ENCODE peak calls at places on chromosomes 13 and 19, in eight cellular contexts. One of them, this sample, is unnamed.

GRCh38 chr13:31790992-31791391 is 51.7 kb downstream of the RXFP2 start:
- DNase-seq in PC-9: no peak
- DNase-seq in body of pancreas: no peak
- DNase-seq in uterus: no peak
- DNase-seq in Calu3: no peak
- DNase-seq in heart right ventricle: no peak
- DNase-seq in AG04450: no peak
- DNase-seq in suprapubic skin: no peak
- DNase-seq in this sample: no peak

GRCh38 chr19:50003810-50004419 is 21.3 kb downstream of the VRK3 start:
- DNase-seq in PC-9: peak; percentile 93
- DNase-seq in body of pancreas: peak; percentile 50
- DNase-seq in uterus: peak; percentile 77
- DNase-seq in Calu3: peak; percentile 72
- DNase-seq in heart right ventricle: peak; percentile 16
- DNase-seq in AG04450: peak; percentile 71
- DNase-seq in suprapubic skin: no peak
- DNase-seq in this sample: peak; percentile 59

GRCh38 chr19:16191216-16191908 is 6.2 kb downstream of the FAM32A start:
- DNase-seq in PC-9: peak; percentile 34
- DNase-seq in body of pancreas: no peak
- DNase-seq in uterus: no peak
- DNase-seq in Calu3: no peak
- DNase-seq in heart right ventricle: no peak
- DNase-seq in AG04450: no peak
- DNase-seq in suprapubic skin: no peak
- DNase-seq in this sample: no peak

GRCh38 chr19:34838753-34839431 is 65.9 kb upstream of the ZNF599 start:
- DNase-seq in PC-9: no peak
- DNase-seq in body of pancreas: peak; percentile 26
- DNase-seq in uterus: no peak
- DNase-seq in Calu3: no peak
- DNase-seq in heart right ventricle: no peak
- DNase-seq in AG04450: no peak
- DNase-seq in suprapubic skin: no peak
- DNase-seq in this sample: no peak

GRCh38 chr13:30224732-30225131 is 82.6 kb downstream of the KATNAL1 start:
- DNase-seq in PC-9: no peak
- DNase-seq in body of pancreas: no peak
- DNase-seq in uterus: no peak
- DNase-seq in Calu3: no peak
- DNase-seq in heart right ventricle: no peak
- DNase-seq in AG04450: no peak
- DNase-seq in suprapubic skin: no peak
- DNase-seq in this sample: no peak

GRCh38 chr19:5977222-5977784 is 637 bp downstream of the RANBP3 start:
- DNase-seq in PC-9: no peak
- DNase-seq in body of pancreas: no peak
- DNase-seq in uterus: no peak
- DNase-seq in Calu3: no peak
- DNase-seq in heart right ventricle: no peak
- DNase-seq in AG04450: no peak
- DNase-seq in suprapubic skin: no peak
- DNase-seq in this sample: no peak

GRCh38 chr19:51354742-51355148 is 11.4 kb downstream of the ETFB start:
- DNase-seq in PC-9: no peak
- DNase-seq in body of pancreas: no peak
- DNase-seq in uterus: no peak
- DNase-seq in Calu3: no peak
- DNase-seq in heart right ventricle: no peak
- DNase-seq in AG04450: no peak
- DNase-seq in suprapubic skin: no peak
- DNase-seq in this sample: no peak

GRCh38 chr13:25980255-25980654 is 71.6 kb downstream of the SHISA2 start:
- DNase-seq in PC-9: no peak
- DNase-seq in body of pancreas: peak; percentile 13
- DNase-seq in uterus: no peak
- DNase-seq in Calu3: peak; percentile 50
- DNase-seq in heart right ventricle: no peak
- DNase-seq in AG04450: no peak
- DNase-seq in suprapubic skin: no peak
- DNase-seq in this sample: no peak

GRCh38 chr19:51026554-51026831 is at the start of gene KLK11:
- DNase-seq in PC-9: peak; percentile 34
- DNase-seq in body of pancreas: peak; percentile 67
- DNase-seq in uterus: no peak
- DNase-seq in Calu3: peak; percentile 80
- DNase-seq in heart right ventricle: no peak
- DNase-seq in AG04450: no peak
- DNase-seq in suprapubic skin: peak; percentile 64
- DNase-seq in this sample: no peak

GRCh38 chr13:53189162-53189561 is 160.5 kb downstream of the OLFM4 start:
- DNase-seq in PC-9: no peak
- DNase-seq in body of pancreas: no peak
- DNase-seq in uterus: no peak
- DNase-seq in Calu3: no peak
- DNase-seq in heart right ventricle: no peak
- DNase-seq in AG04450: no peak
- DNase-seq in suprapubic skin: no peak
- DNase-seq in this sample: no peak

GRCh38 chr13:63737418-63737817 is 2321.8 kb upstream of the PCDH20 start:
- DNase-seq in PC-9: no peak
- DNase-seq in body of pancreas: no peak
- DNase-seq in uterus: no peak
- DNase-seq in Calu3: no peak
- DNase-seq in heart right ventricle: no peak
- DNase-seq in AG04450: no peak
- DNase-seq in suprapubic skin: no peak
- DNase-seq in this sample: no peak

GRCh38 chr13:108377646-108378206 is 108.2 kb downstream of the TNFSF13B start:
- DNase-seq in PC-9: no peak
- DNase-seq in body of pancreas: no peak
- DNase-seq in uterus: no peak
- DNase-seq in Calu3: no peak
- DNase-seq in heart right ventricle: no peak
- DNase-seq in AG04450: no peak
- DNase-seq in suprapubic skin: no peak
- DNase-seq in this sample: no peak

GRCh38 chr19:30421571-30421970 is 49.4 kb downstream of the ZNF536 start:
- DNase-seq in PC-9: no peak
- DNase-seq in body of pancreas: no peak
- DNase-seq in uterus: no peak
- DNase-seq in Calu3: no peak
- DNase-seq in heart right ventricle: no peak
- DNase-seq in AG04450: no peak
- DNase-seq in suprapubic skin: no peak
- DNase-seq in this sample: no peak

GRCh38 chr13:42574011-42574410 is at the start of gene TNFSF11:
- DNase-seq in PC-9: no peak
- DNase-seq in body of pancreas: no peak
- DNase-seq in uterus: no peak
- DNase-seq in Calu3: no peak
- DNase-seq in heart right ventricle: no peak
- DNase-seq in AG04450: no peak
- DNase-seq in suprapubic skin: no peak
- DNase-seq in this sample: peak; percentile 72

GRCh38 chr13:92769064-92769463 is 457.5 kb upstream of the GPC6 start:
- DNase-seq in PC-9: no peak
- DNase-seq in body of pancreas: no peak
- DNase-seq in uterus: no peak
- DNase-seq in Calu3: no peak
- DNase-seq in heart right ventricle: no peak
- DNase-seq in AG04450: no peak
- DNase-seq in suprapubic skin: no peak
- DNase-seq in this sample: no peak

GRCh38 chr19:41785653-41786052 is 10.7 kb upstream of the CEACAM3 start:
- DNase-seq in PC-9: peak; percentile 79
- DNase-seq in body of pancreas: peak; percentile 79
- DNase-seq in uterus: no peak
- DNase-seq in Calu3: peak; percentile 84
- DNase-seq in heart right ventricle: peak; percentile 29
- DNase-seq in AG04450: peak; percentile 29
- DNase-seq in suprapubic skin: no peak
- DNase-seq in this sample: peak; percentile 80

GRCh38 chr19:4425531-4425930 is 23.1 kb downstream of the CHAF1A start:
- DNase-seq in PC-9: no peak
- DNase-seq in body of pancreas: no peak
- DNase-seq in uterus: no peak
- DNase-seq in Calu3: no peak
- DNase-seq in heart right ventricle: no peak
- DNase-seq in AG04450: peak; percentile 74
- DNase-seq in suprapubic skin: no peak
- DNase-seq in this sample: no peak

GRCh38 chr19:21158523-21159135 is 16.8 kb downstream of the ZNF431 start:
- DNase-seq in PC-9: no peak
- DNase-seq in body of pancreas: no peak
- DNase-seq in uterus: no peak
- DNase-seq in Calu3: no peak
- DNase-seq in heart right ventricle: no peak
- DNase-seq in AG04450: peak; percentile 4
- DNase-seq in suprapubic skin: no peak
- DNase-seq in this sample: no peak

GRCh38 chr19:4980087-4980486 is 11.2 kb downstream of the KDM4B start:
- DNase-seq in PC-9: no peak
- DNase-seq in body of pancreas: no peak
- DNase-seq in uterus: no peak
- DNase-seq in Calu3: no peak
- DNase-seq in heart right ventricle: no peak
- DNase-seq in AG04450: no peak
- DNase-seq in suprapubic skin: no peak
- DNase-seq in this sample: no peak

DNA sequence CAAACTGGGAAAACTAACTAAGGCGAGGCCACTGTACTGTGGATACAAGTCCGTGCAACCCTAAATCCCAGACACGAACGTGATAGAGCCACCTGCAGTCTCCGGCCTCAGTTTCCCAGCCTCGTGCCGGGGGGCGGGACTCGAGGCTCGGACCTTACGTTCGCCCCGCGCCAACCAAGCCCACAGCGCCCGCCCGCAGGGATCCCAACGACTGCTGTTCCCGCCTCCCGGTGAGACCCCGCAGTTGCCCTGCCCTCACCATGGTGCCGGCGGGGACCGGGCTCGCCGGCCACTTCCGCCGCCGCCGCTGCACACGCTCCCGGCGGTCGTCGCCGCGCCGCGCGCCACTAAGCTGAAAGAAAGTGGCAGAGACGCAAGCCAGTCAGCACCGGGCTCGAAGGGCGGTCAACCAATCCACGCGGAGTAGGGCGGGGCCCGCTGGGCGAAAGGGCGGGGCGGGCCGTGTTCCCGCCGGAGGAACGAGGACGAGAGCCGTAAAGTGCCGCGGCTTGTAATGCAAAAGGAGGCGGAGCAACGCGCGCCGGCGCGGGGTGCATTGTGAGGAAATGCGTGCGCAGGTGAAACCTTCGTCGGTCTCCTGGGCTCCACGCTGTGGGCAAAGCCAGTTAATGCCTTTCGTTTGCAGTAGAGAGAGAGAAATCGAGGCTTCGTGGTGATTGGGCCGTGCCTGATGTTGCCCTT is at the start of gene LSM4:
- DNase-seq in PC-9: peak; percentile 97
- DNase-seq in body of pancreas: peak; percentile 99
- DNase-seq in uterus: peak; percentile 97
- DNase-seq in Calu3: peak; percentile 95
- DNase-seq in heart right ventricle: peak; percentile 98
- DNase-seq in AG04450: peak; percentile 89
- DNase-seq in suprapubic skin: peak; percentile 99
- DNase-seq in this sample: peak; percentile 98
- TF ChIP-seq CTCF in PC-9: no peak
- TF ChIP-seq CTCF in body of pancreas: peak; percentile 5
- TF ChIP-seq CTCF in uterus: no peak
- TF ChIP-seq CTCF in Calu3: no peak
- TF ChIP-seq CTCF in heart right ventricle: no peak
- TF ChIP-seq CTCF in AG04450: peak; percentile 33
- TF ChIP-seq CTCF in suprapubic skin: no peak
- TF ChIP-seq CTCF in this sample: peak; percentile 34

GRCh38 chr19:33402421-33403220 is 29.1 kb downstream of the CEBPG start:
- DNase-seq in PC-9: no peak
- DNase-seq in body of pancreas: no peak
- DNase-seq in uterus: no peak
- DNase-seq in Calu3: no peak
- DNase-seq in heart right ventricle: no peak
- DNase-seq in AG04450: no peak
- DNase-seq in suprapubic skin: no peak
- DNase-seq in this sample: no peak
- TF ChIP-seq CTCF in PC-9: peak; percentile 29
- TF ChIP-seq CTCF in body of pancreas: no peak
- TF ChIP-seq CTCF in uterus: no peak
- TF ChIP-seq CTCF in Calu3: no peak
- TF ChIP-seq CTCF in heart right ventricle: peak; percentile 20
- TF ChIP-seq CTCF in AG04450: no peak
- TF ChIP-seq CTCF in suprapubic skin: no peak
- TF ChIP-seq CTCF in this sample: no peak

GRCh38 chr13:38914070-38914469 is 76.6 kb downstream of the STOML3 start:
- DNase-seq in PC-9: no peak
- DNase-seq in body of pancreas: no peak
- DNase-seq in uterus: no peak
- DNase-seq in Calu3: no peak
- DNase-seq in heart right ventricle: no peak
- DNase-seq in AG04450: no peak
- DNase-seq in suprapubic skin: no peak
- DNase-seq in this sample: no peak
- TF ChIP-seq CTCF in PC-9: no peak
- TF ChIP-seq CTCF in body of pancreas: no peak
- TF ChIP-seq CTCF in uterus: no peak
- TF ChIP-seq CTCF in Calu3: no peak
- TF ChIP-seq CTCF in heart right ventricle: no peak
- TF ChIP-seq CTCF in AG04450: no peak
- TF ChIP-seq CTCF in suprapubic skin: no peak
- TF ChIP-seq CTCF in this sample: no peak

DNA sequence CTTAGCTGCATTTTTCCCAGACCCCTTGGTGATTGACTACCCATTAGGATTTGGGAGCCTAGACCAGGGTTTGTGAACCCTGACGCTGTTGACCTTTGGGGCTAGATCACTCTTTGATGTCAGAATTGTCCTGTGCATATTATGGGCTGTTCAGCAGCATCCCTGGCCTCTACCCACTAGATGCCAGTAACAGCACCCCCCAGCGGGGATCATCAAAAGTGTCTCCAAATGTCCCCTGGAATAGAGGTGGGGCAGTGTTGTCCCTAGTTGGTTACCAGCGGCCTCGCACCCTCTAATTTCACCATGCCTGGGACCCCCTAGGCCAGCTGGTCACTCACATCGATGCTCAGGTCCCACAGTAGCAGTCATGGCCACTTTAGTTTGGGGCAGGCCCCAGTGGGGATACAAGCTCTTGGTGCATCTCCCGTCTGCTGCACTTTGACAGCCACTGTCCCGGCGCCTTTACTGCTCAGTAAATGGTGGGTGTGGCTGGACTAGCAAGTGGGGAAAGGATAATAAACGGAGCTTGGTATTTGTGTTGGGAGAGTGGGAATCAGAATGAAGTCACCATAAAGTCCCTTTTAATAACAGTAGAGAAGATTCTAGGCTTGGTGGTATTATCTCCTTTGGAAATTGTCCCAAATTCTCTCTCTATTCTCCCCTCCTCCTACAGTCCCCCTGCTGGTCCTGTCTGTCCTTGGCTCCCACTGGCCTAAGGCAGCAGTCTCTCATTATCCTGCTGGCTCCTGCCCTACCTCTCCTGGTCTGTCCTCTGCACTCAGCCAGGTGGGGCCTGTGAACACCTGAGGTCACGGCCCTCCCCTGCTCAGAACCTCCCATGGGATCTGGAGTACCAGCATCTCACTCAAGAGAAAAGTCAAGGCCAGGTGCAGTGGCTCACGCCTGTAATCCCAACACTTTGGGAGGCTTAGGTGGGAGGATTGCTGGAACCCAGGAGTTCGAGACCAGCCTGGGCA is 80.6 kb downstream of the SIPA1L3 start:
- DNase-seq in PC-9: no peak
- DNase-seq in body of pancreas: no peak
- DNase-seq in uterus: no peak
- DNase-seq in Calu3: no peak
- DNase-seq in heart right ventricle: no peak
- DNase-seq in AG04450: no peak
- DNase-seq in suprapubic skin: no peak
- DNase-seq in this sample: no peak
- TF ChIP-seq CTCF in PC-9: peak; percentile 42
- TF ChIP-seq CTCF in body of pancreas: no peak
- TF ChIP-seq CTCF in uterus: no peak
- TF ChIP-seq CTCF in Calu3: peak; percentile 9
- TF ChIP-seq CTCF in heart right ventricle: no peak
- TF ChIP-seq CTCF in AG04450: peak; percentile 12
- TF ChIP-seq CTCF in suprapubic skin: no peak
- TF ChIP-seq CTCF in this sample: no peak

This sample was measured in GM20000.